ENCODE peak calls at places on chromosomes 7 and 10, in six cellular contexts. F is heart right ventricle, W is AG04449, H is IMR-90, T is cardiac muscle cell, L is NB4. R is an unnamed sample.

GRCh38 chr7:44959433-44959951 is 19.3 kb downstream of the MYO1G start:
- DNase-seq in F (no peak), W (no peak), H (peak; percentile 40), T (no peak), L (peak; percentile 60), R (no peak)

GRCh38 chr7:9030131-9030530 is 596.7 kb downstream of the NXPH1 start:
- DNase-seq in F (no peak), W (no peak), H (no peak), T (no peak), L (no peak), R (no peak)

GRCh38 chr7:31271641-31272405 is 68.7 kb downstream of the NEUROD6 start:
- DNase-seq in F (no peak), W (no peak), H (no peak), T (no peak), L (no peak), R (no peak)

GRCh38 chr10:15879058-15879457 is 18.8 kb upstream of the MINDY3 start:
- DNase-seq in F (no peak), W (no peak), H (peak; percentile 40), T (peak; percentile 48), L (peak; percentile 52), R (peak; percentile 61)

GRCh38 chr10:100872034-100872791 is 40.5 kb upstream of the SLF2 start:
- DNase-seq in F (no peak), W (no peak), H (peak; percentile 77), T (peak; percentile 49), L (peak; percentile 78), R (peak; percentile 38)

GRCh38 chr10:45592926-45593325 is 79.6 kb downstream of the ZFAND4 start:
- DNase-seq in F (no peak), W (no peak), H (no peak), T (no peak), L (peak; percentile 25), R (no peak)

GRCh38 chr7:45089314-45089891 is 634 bp upstream of the NACAD start:
- DNase-seq in F (peak; percentile 43), W (no peak), H (peak; percentile 48), T (peak; percentile 57), L (peak; percentile 40), R (peak; percentile 43)

GRCh38 chr10:29926649-29927048 is 132.7 kb downstream of the JCAD start:
- DNase-seq in F (no peak), W (no peak), H (peak; percentile 73), T (peak; percentile 81), L (no peak), R (peak; percentile 68)

GRCh38 chr10:71294091-71294561 is 24.9 kb upstream of the SLC29A3 start:
- DNase-seq in F (no peak), W (no peak), H (no peak), T (no peak), L (no peak), R (no peak)

GRCh38 chr7:28096713-28097112 is 83.9 kb downstream of the JAZF1 start:
- DNase-seq in F (peak; percentile 63), W (no peak), H (peak; percentile 72), T (peak; percentile 84), L (peak; percentile 81), R (peak; percentile 85)

GRCh38 chr10:44376504-44377099 is 8.3 kb downstream of the CXCL12 start:
- DNase-seq in F (no peak), W (no peak), H (no peak), T (no peak), L (no peak), R (no peak)

GRCh38 chr10:6607778-6608177 is 27.7 kb upstream of the PRKCQ start:
- DNase-seq in F (no peak), W (no peak), H (no peak), T (peak; percentile 44), L (no peak), R (peak; percentile 35)

GRCh38 chr7:120272261-120272895 is 597 bp upstream of the KCND2 start:
- DNase-seq in F (no peak), W (peak; percentile 1), H (peak; percentile 53), T (peak; percentile 76), L (peak; percentile 68), R (peak; percentile 70)

GRCh38 chr10:22925088-22925487 is 2.8 kb upstream of the ARMC3 start:
- DNase-seq in F (no peak), W (no peak), H (no peak), T (no peak), L (no peak), R (no peak)

GRCh38 chr10:98956576-98957260 is 278.9 kb downstream of the HPSE2 start:
- DNase-seq in F (no peak), W (peak; percentile 2), H (peak; percentile 73), T (peak; percentile 14), L (peak; percentile 7), R (peak; percentile 2)

GRCh38 chr10:132914732-132915131 is 27.6 kb downstream of the CFAP46 start:
- DNase-seq in F (no peak), W (no peak), H (no peak), T (no peak), L (no peak), R (no peak)

GRCh38 chr7:25632616-25633015 is 404.3 kb upstream of the NPVF start:
- DNase-seq in F (no peak), W (no peak), H (no peak), T (peak; percentile 5), L (no peak), R (no peak)

GRCh38 chr10:6700066-6700465 is 120.0 kb upstream of the PRKCQ start:
- DNase-seq in F (no peak), W (no peak), H (no peak), T (no peak), L (no peak), R (no peak)

GRCh38 chr10:34121974-34122282 is 693.2 kb downstream of the PARD3 start:
- DNase-seq in F (no peak), W (no peak), H (peak; percentile 71), T (peak; percentile 70), L (no peak), R (peak; percentile 67)

GRCh38 chr10:95374597-95375209 is 83.9 kb upstream of the PDLIM1 start:
- DNase-seq in F (peak; percentile 86), W (no peak), H (peak; percentile 57), T (peak; percentile 85), L (peak; percentile 79), R (peak; percentile 84)

GRCh38 chr7:101159696-101160674 is 5.4 kb downstream of the VGF start:
- DNase-seq in F (no peak), W (no peak), H (peak; percentile 57), T (no peak), L (peak; percentile 52), R (no peak)

GRCh38 chr7:128271471-128272454 is 30.7 kb downstream of the LEP start:
- DNase-seq in F (no peak), W (no peak), H (no peak), T (peak; percentile 16), L (no peak), R (no peak)
- H3K4me3 ChIP-seq in F (peak overlapping the region; percentile 24), W (peak overlapping the region; percentile 30), H (peak overlapping the region; percentile 9), T (no peak overlapping the region), L (no peak overlapping the region), R (peak overlapping the region; percentile 27)

GRCh38 chr7:6462094-6462493 is 14.3 kb upstream of the DAGLB start:
- DNase-seq in F (no peak), W (no peak), H (no peak), T (no peak), L (no peak), R (no peak)
- H3K4me3 ChIP-seq in F (no peak overlapping the region), W (no peak overlapping the region), H (no peak overlapping the region), T (no peak overlapping the region), L (no peak overlapping the region), R (no peak overlapping the region)

GRCh38 chr7:30048582-30048981 is 20.4 kb downstream of the PLEKHA8 start:
- DNase-seq in F (no peak), W (no peak), H (no peak), T (no peak), L (no peak), R (no peak)
- H3K4me3 ChIP-seq in F (no peak overlapping the region), W (no peak overlapping the region), H (no peak overlapping the region), T (no peak overlapping the region), L (no peak overlapping the region), R (no peak overlapping the region)

GRCh38 chr7:107045980-107046379 is 1.5 kb downstream of the PRKAR2B start:
- DNase-seq in F (no peak), W (peak; percentile 46), H (peak; percentile 61), T (peak; percentile 8), L (peak; percentile 39), R (peak; percentile 1)
- H3K4me3 ChIP-seq in F (peak overlapping the region; percentile 85), W (peak overlapping the region; percentile 0), H (peak overlapping the region; percentile 5), T (peak overlapping the region; percentile 98), L (no peak overlapping the region), R (no peak overlapping the region)

GRCh38 chr7:150976529-150977381 is 1.4 kb downstream of the KCNH2 start:
- DNase-seq in F (peak; percentile 68), W (no peak), H (no peak), T (no peak), L (no peak), R (no peak)

GRCh38 chr7:150979706-150980390 is 1.7 kb upstream of the KCNH2 start:
- DNase-seq in F (no peak), W (no peak), H (no peak), T (no peak), L (no peak), R (no peak)

GRCh38 chr7:150977382-150978135 is 562 bp downstream of the KCNH2 start:
- DNase-seq in F (no peak), W (no peak), H (no peak), T (no peak), L (no peak), R (no peak)

GRCh38 chr7:150980663-150981062 is 2.5 kb upstream of the KCNH2 start:
- DNase-seq in F (no peak), W (no peak), H (no peak), T (no peak), L (no peak), R (no peak)

DNA sequence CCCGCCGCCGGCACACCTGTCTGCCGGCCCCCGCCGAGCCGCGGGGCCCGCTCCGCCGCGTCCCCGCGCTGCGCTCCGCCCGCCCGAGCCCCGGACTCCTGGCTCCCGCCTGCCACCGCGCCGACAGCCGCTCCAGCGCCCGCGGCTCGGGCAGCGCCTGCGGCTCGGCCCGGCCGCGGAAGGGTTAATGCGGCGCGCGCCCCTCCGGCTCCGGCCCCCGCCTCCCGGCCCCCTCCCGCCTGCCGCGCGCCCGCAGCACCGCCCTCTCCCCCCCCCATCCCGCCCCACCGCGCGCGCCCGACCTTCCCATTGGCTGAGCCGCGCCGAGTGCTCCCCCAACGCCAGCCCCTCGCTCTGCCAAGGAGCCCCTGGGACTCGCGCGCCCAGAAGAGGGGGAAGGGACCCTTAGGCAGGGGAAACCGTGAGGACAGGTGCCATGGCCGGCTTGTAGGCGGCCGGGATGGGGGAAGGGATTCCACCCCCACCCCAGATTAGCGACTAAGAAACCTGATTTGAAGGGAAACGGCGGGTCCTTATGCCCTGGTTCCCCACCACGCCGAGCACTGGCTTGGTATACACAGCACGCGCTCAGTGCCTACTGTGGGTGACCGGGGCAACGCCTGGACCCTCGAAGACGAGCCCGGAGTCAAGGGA is at the start of gene KCNH2:
- DNase-seq in F (peak; percentile 59), W (no peak), H (no peak), T (no peak), L (peak; percentile 66), R (no peak)
- H3K4me3 ChIP-seq in F (peak within 1 kb of the TSS; percentile 55), W (no peak within 1 kb of the TSS), H (peak within 1 kb of the TSS; percentile 29), T (peak within 1 kb of the TSS; percentile 82), L (peak within 1 kb of the TSS; percentile 16), R (no peak within 1 kb of the TSS)

GRCh38 chr7:10121641-10122040 is 852.0 kb upstream of the PHF14 start:
- DNase-seq in F (peak; percentile 23), W (no peak), H (no peak), T (no peak), L (no peak), R (no peak)
- H3K4me3 ChIP-seq in F (no peak overlapping the region), W (no peak overlapping the region), H (no peak overlapping the region), T (no peak overlapping the region), L (no peak overlapping the region), R (no peak overlapping the region)

R was measured in fibroblast of pulmonary artery.